ENCODE peak calls at places on chromosomes 12 and 14, in nine cellular contexts. One of them, this sample, is unnamed. For H3K4me1, the result is how much of the 10 kb centered on the place peaks cover.

GRCh38 chr12:75479963-75480461 is 543 bp upstream of the GLIPR1 start:
- DNase-seq in tibial nerve: no peak
- DNase-seq in mesenchymal stem cell: no peak
- DNase-seq in CD4-positive, alpha-beta memory T cell: no peak
- DNase-seq in lung: no peak
- DNase-seq in tibial artery: no peak
- DNase-seq in A549: no peak
- DNase-seq in left ventricle myocardium inferior: no peak
- DNase-seq in neuronal stem cell: no peak
- DNase-seq in this sample: no peak

GRCh38 chr12:48198619-48198973 is 4.5 kb downstream of the OR10AD1 start:
- DNase-seq in neuronal stem cell: no peak
- DNase-seq in mesenchymal stem cell: no peak
- DNase-seq in lung: no peak
- DNase-seq in tibial artery: peak
- DNase-seq in CD4-positive, alpha-beta memory T cell: no peak
- DNase-seq in tibial nerve: no peak
- DNase-seq in A549: no peak
- DNase-seq in left ventricle myocardium inferior: peak
- DNase-seq in this sample: no peak

GRCh38 chr12:122062832-122063690 is 15.5 kb upstream of the MLXIP start:
- DNase-seq in left ventricle myocardium inferior: peak
- DNase-seq in lung: no peak
- DNase-seq in CD4-positive, alpha-beta memory T cell: no peak
- DNase-seq in mesenchymal stem cell: peak
- DNase-seq in tibial artery: peak
- DNase-seq in A549: peak
- DNase-seq in neuronal stem cell: no peak
- DNase-seq in tibial nerve: no peak
- DNase-seq in this sample: no peak

GRCh38 chr14:63857467-63858030 is 4.7 kb downstream of the SYNE2 start:
- DNase-seq in neuronal stem cell: no peak
- DNase-seq in A549: no peak
- DNase-seq in CD4-positive, alpha-beta memory T cell: peak
- DNase-seq in left ventricle myocardium inferior: no peak
- DNase-seq in mesenchymal stem cell: no peak
- DNase-seq in lung: no peak
- DNase-seq in tibial artery: no peak
- DNase-seq in tibial nerve: no peak
- DNase-seq in this sample: no peak

GRCh38 chr14:102181187-102181586 is 41.5 kb downstream of the WDR20 start:
- DNase-seq in mesenchymal stem cell: no peak
- DNase-seq in neuronal stem cell: no peak
- DNase-seq in A549: no peak
- DNase-seq in tibial nerve: no peak
- DNase-seq in lung: no peak
- DNase-seq in left ventricle myocardium inferior: no peak
- DNase-seq in CD4-positive, alpha-beta memory T cell: no peak
- DNase-seq in tibial artery: no peak
- DNase-seq in this sample: no peak

GRCh38 chr12:96985515-96986362 is 78.7 kb downstream of the NEDD1 start:
- DNase-seq in tibial artery: no peak
- DNase-seq in CD4-positive, alpha-beta memory T cell: peak
- DNase-seq in tibial nerve: no peak
- DNase-seq in A549: peak
- DNase-seq in lung: no peak
- DNase-seq in left ventricle myocardium inferior: no peak
- DNase-seq in neuronal stem cell: no peak
- DNase-seq in mesenchymal stem cell: no peak
- DNase-seq in this sample: peak

GRCh38 chr12:62537544-62537943 is 70.9 kb downstream of the MON2 start:
- DNase-seq in A549: peak
- DNase-seq in neuronal stem cell: no peak
- DNase-seq in CD4-positive, alpha-beta memory T cell: no peak
- DNase-seq in tibial artery: peak
- DNase-seq in tibial nerve: no peak
- DNase-seq in left ventricle myocardium inferior: no peak
- DNase-seq in mesenchymal stem cell: peak
- DNase-seq in lung: no peak
- DNase-seq in this sample: no peak

GRCh38 chr14:76761198-76761848 is at the start of gene VASH1:
- DNase-seq in tibial artery: peak
- DNase-seq in CD4-positive, alpha-beta memory T cell: peak
- DNase-seq in tibial nerve: no peak
- DNase-seq in A549: peak
- DNase-seq in lung: peak
- DNase-seq in left ventricle myocardium inferior: peak
- DNase-seq in mesenchymal stem cell: peak
- DNase-seq in neuronal stem cell: no peak
- DNase-seq in this sample: no peak

GRCh38 chr14:83744901-83745300 is 1785.0 kb upstream of the FLRT2 start:
- DNase-seq in A549: no peak
- DNase-seq in tibial artery: no peak
- DNase-seq in CD4-positive, alpha-beta memory T cell: no peak
- DNase-seq in left ventricle myocardium inferior: no peak
- DNase-seq in neuronal stem cell: no peak
- DNase-seq in mesenchymal stem cell: no peak
- DNase-seq in tibial nerve: no peak
- DNase-seq in lung: no peak
- DNase-seq in this sample: no peak

GRCh38 chr12:41185946-41186345 is 2.2 kb upstream of the PDZRN4 start:
- DNase-seq in A549: no peak
- DNase-seq in CD4-positive, alpha-beta memory T cell: no peak
- DNase-seq in lung: no peak
- DNase-seq in tibial nerve: no peak
- DNase-seq in neuronal stem cell: no peak
- DNase-seq in tibial artery: no peak
- DNase-seq in left ventricle myocardium inferior: no peak
- DNase-seq in mesenchymal stem cell: no peak
- DNase-seq in this sample: no peak

GRCh38 chr14:100629696-100630095 is 42.5 kb upstream of the BEGAIN start:
- DNase-seq in neuronal stem cell: no peak
- DNase-seq in left ventricle myocardium inferior: no peak
- DNase-seq in CD4-positive, alpha-beta memory T cell: no peak
- DNase-seq in A549: no peak
- DNase-seq in lung: no peak
- DNase-seq in mesenchymal stem cell: no peak
- DNase-seq in tibial nerve: no peak
- DNase-seq in tibial artery: no peak
- DNase-seq in this sample: no peak

DNA sequence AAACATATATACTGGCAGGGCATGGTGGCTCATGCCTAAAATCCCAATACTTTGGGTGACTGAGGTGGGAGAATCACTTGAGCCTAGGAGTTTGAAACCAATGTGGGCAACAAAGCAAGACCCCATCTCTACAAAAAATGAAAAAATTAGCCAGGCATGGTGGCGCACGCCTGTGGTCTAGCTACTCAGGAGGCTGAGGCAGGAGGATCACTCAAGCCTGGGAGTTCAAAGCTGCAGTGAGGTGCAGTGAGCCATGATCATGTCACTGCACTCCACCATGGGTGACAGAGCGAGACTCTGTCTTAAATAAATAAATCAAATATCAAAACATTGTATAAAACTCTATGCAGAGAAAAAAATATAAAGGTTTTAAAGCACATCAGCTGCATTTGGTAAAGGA is 5.2 kb downstream of the FMNL3 start:
- DNase-seq in left ventricle myocardium inferior: no peak
- DNase-seq in tibial nerve: no peak
- DNase-seq in neuronal stem cell: no peak
- DNase-seq in A549: no peak
- DNase-seq in CD4-positive, alpha-beta memory T cell: no peak
- DNase-seq in mesenchymal stem cell: no peak
- DNase-seq in lung: no peak
- DNase-seq in tibial artery: no peak
- DNase-seq in this sample: no peak
- H3K4me1 ChIP-seq in left ventricle myocardium inferior: half or more
- H3K4me1 ChIP-seq in tibial nerve: half or more
- H3K4me1 ChIP-seq in neuronal stem cell: under half
- H3K4me1 ChIP-seq in A549: under half
- H3K4me1 ChIP-seq in CD4-positive, alpha-beta memory T cell: half or more
- H3K4me1 ChIP-seq in mesenchymal stem cell: under half
- H3K4me1 ChIP-seq in lung: under half
- H3K4me1 ChIP-seq in tibial artery: under half
- H3K4me1 ChIP-seq in this sample: under half

GRCh38 chr14:37278673-37279538 is 81.2 kb downstream of the MIPOL1 start:
- DNase-seq in left ventricle myocardium inferior: no peak
- DNase-seq in tibial artery: no peak
- DNase-seq in mesenchymal stem cell: no peak
- DNase-seq in neuronal stem cell: no peak
- DNase-seq in A549: no peak
- DNase-seq in tibial nerve: no peak
- DNase-seq in CD4-positive, alpha-beta memory T cell: no peak
- DNase-seq in lung: no peak
- DNase-seq in this sample: no peak
- H3K27ac ChIP-seq in left ventricle myocardium inferior: no peak
- H3K27ac ChIP-seq in tibial artery: no peak
- H3K27ac ChIP-seq in mesenchymal stem cell: no peak
- H3K27ac ChIP-seq in neuronal stem cell: no peak
- H3K27ac ChIP-seq in A549: no peak
- H3K27ac ChIP-seq in tibial nerve: no peak
- H3K27ac ChIP-seq in CD4-positive, alpha-beta memory T cell: no peak
- H3K27ac ChIP-seq in lung: no peak
- H3K27ac ChIP-seq in this sample: no peak

GRCh38 chr14:68625366-68626090 is 167.3 kb downstream of the ZFP36L1 start:
- DNase-seq in mesenchymal stem cell: no peak
- DNase-seq in CD4-positive, alpha-beta memory T cell: no peak
- DNase-seq in left ventricle myocardium inferior: no peak
- DNase-seq in neuronal stem cell: no peak
- DNase-seq in lung: no peak
- DNase-seq in A549: no peak
- DNase-seq in tibial nerve: no peak
- DNase-seq in tibial artery: peak
- DNase-seq in this sample: no peak

GRCh38 chr14:68627050-68627867 is 165.6 kb downstream of the ZFP36L1 start:
- DNase-seq in tibial nerve: no peak
- DNase-seq in lung: no peak
- DNase-seq in tibial artery: peak
- DNase-seq in neuronal stem cell: no peak
- DNase-seq in CD4-positive, alpha-beta memory T cell: no peak
- DNase-seq in left ventricle myocardium inferior: no peak
- DNase-seq in mesenchymal stem cell: peak
- DNase-seq in A549: peak
- DNase-seq in this sample: no peak

GRCh38 chr14:68624541-68625220 is 168.2 kb downstream of the ZFP36L1 start:
- DNase-seq in neuronal stem cell: no peak
- DNase-seq in CD4-positive, alpha-beta memory T cell: no peak
- DNase-seq in lung: peak
- DNase-seq in A549: no peak
- DNase-seq in tibial artery: no peak
- DNase-seq in left ventricle myocardium inferior: no peak
- DNase-seq in tibial nerve: no peak
- DNase-seq in mesenchymal stem cell: no peak
- DNase-seq in this sample: no peak

GRCh38 chr14:68627868-68628604 is 164.8 kb downstream of the ZFP36L1 start:
- DNase-seq in A549: no peak
- DNase-seq in tibial nerve: no peak
- DNase-seq in tibial artery: peak
- DNase-seq in mesenchymal stem cell: no peak
- DNase-seq in lung: no peak
- DNase-seq in CD4-positive, alpha-beta memory T cell: peak
- DNase-seq in neuronal stem cell: peak
- DNase-seq in left ventricle myocardium inferior: peak
- DNase-seq in this sample: peak

DNA sequence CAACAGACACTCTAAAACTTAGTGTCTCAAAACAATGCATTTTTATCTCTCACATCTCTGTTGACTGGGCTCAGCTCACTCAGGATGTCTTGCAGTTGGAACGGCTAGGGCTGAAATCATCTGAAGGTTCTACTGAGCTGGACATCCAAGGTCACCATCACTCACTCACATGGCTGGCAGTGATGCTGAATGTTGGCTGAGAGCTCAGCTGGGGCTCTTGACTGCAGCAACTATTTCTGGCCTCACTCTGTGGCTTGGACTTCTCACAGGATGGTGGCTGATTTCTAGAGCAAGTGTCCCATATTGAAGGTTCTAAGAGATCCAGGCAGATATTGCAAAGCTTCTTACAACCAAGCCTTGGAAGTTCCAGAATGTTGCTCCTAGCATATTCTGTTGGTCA is 166.5 kb downstream of the ZFP36L1 start:
- DNase-seq in neuronal stem cell: no peak
- DNase-seq in A549: no peak
- DNase-seq in tibial artery: peak
- DNase-seq in left ventricle myocardium inferior: peak
- DNase-seq in lung: no peak
- DNase-seq in mesenchymal stem cell: no peak
- DNase-seq in tibial nerve: no peak
- DNase-seq in CD4-positive, alpha-beta memory T cell: no peak
- DNase-seq in this sample: no peak
- H3K4me1 ChIP-seq in neuronal stem cell: under half
- H3K4me1 ChIP-seq in A549: under half
- H3K4me1 ChIP-seq in tibial artery: under half
- H3K4me1 ChIP-seq in left ventricle myocardium inferior: under half
- H3K4me1 ChIP-seq in lung: under half
- H3K4me1 ChIP-seq in mesenchymal stem cell: under half
- H3K4me1 ChIP-seq in tibial nerve: under half
- H3K4me1 ChIP-seq in CD4-positive, alpha-beta memory T cell: under half
- H3K4me1 ChIP-seq in this sample: under half

DNA sequence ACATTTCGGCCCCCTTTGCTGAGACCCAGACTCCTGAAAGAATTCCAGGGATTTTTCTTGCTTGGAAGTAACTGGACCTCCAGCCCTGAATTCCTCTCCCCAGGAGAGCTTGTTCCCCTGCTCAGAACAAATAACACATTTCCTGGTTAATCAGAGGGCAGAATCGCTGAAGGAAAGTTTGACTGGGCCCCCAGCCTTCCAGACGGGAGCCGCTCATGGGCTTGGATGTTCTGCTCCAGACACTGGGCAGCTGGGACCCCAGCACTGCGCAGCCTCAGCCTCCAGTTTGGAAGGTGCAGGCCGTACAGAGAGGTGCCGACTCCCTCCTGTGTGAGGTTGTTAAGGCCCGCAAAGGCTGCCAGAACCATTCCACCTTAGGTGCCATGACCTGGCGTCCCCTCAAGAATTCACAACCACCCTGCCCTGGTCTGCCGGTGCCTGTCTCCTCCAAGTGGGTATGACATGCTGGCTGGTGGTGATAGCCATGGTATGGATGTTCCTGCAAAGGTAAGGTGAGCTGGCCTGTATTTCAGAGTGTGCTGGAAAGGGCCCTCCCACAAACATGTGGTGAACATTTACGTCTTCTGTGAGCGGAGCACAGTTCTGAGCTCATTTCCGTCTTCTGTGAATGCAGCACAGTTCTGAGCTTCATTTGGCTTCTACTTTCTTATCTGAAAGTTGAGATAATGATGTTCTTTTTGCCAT is 5.1 kb upstream of the LTBP2 start:
- DNase-seq in A549: peak
- DNase-seq in tibial artery: no peak
- DNase-seq in neuronal stem cell: no peak
- DNase-seq in tibial nerve: no peak
- DNase-seq in left ventricle myocardium inferior: no peak
- DNase-seq in lung: no peak
- DNase-seq in CD4-positive, alpha-beta memory T cell: no peak
- DNase-seq in mesenchymal stem cell: no peak
- DNase-seq in this sample: no peak
- H3K27ac ChIP-seq in A549: peak
- H3K27ac ChIP-seq in tibial artery: peak
- H3K27ac ChIP-seq in neuronal stem cell: no peak
- H3K27ac ChIP-seq in tibial nerve: peak
- H3K27ac ChIP-seq in left ventricle myocardium inferior: peak
- H3K27ac ChIP-seq in lung: no peak
- H3K27ac ChIP-seq in CD4-positive, alpha-beta memory T cell: no peak
- H3K27ac ChIP-seq in mesenchymal stem cell: peak
- H3K27ac ChIP-seq in this sample: no peak

This sample was measured in iPS DF 6.9.